ENCODE peak calls at places on chromosomes 1 and 21, in seven cellular contexts. V is cardiac fibroblast, Y is neural crest cell, K is AG09319, P is astrocyte of the spinal cord, H is neural progenitor cell, C is WTC11. J is an unnamed sample.

GRCh38 chr1:174789399-174789798 is 210.3 kb upstream of the CACYBP start:
- DNase-seq in V (peak), Y (no peak), K (peak), P (peak), H (no peak), C (no peak), J (no peak)

GRCh38 chr21:41217656-41218380 is 49.9 kb downstream of the BACE2 start:
- DNase-seq in V (peak), Y (no peak), K (no peak), P (peak), H (peak), C (no peak), J (no peak)

GRCh38 chr1:186550832-186551231 is 89.9 kb upstream of the PDC start:
- DNase-seq in V (no peak), Y (no peak), K (no peak), P (no peak), H (no peak), C (no peak), J (no peak)

GRCh38 chr1:193111641-193112090 is 6.5 kb upstream of the GLRX2 start:
- DNase-seq in V (peak), Y (no peak), K (peak), P (peak), H (peak), C (peak), J (no peak)

GRCh38 chr1:43282220-43283195 is 2.9 kb downstream of the C1orf210 start:
- DNase-seq in V (no peak), Y (no peak), K (no peak), P (no peak), H (no peak), C (no peak), J (no peak)

GRCh38 chr1:177871633-177872562 is 98.0 kb downstream of the SEC16B start:
- DNase-seq in V (no peak), Y (no peak), K (no peak), P (no peak), H (no peak), C (no peak), J (no peak)

GRCh38 chr1:112536561-112536960 is 27.8 kb downstream of the WNT2B start:
- DNase-seq in V (no peak), Y (no peak), K (no peak), P (no peak), H (no peak), C (no peak), J (no peak)

GRCh38 chr1:20183035-20183434 is 2.9 kb upstream of the UBXN10 start:
- DNase-seq in V (no peak), Y (no peak), K (no peak), P (no peak), H (no peak), C (no peak), J (no peak)

GRCh38 chr21:39444406-39445145 is 1.0 kb downstream of the LCA5L start:
- DNase-seq in V (peak), Y (no peak), K (no peak), P (peak), H (peak), C (no peak), J (peak)

GRCh38 chr21:39441502-39442475 is 3.8 kb downstream of the LCA5L start:
- DNase-seq in V (peak), Y (no peak), K (no peak), P (peak), H (peak), C (peak), J (no peak)

GRCh38 chr21:39451332-39452206 is at the start of gene SH3BGR:
- DNase-seq in V (peak), Y (no peak), K (no peak), P (no peak), H (peak), C (peak), J (no peak)

GRCh38 chr21:39447264-39447663 is 1.7 kb upstream of the LCA5L start:
- DNase-seq in V (no peak), Y (no peak), K (no peak), P (no peak), H (no peak), C (no peak), J (no peak)

GRCh38 chr21:39445339-39446269 is at the start of gene LCA5L:
- DNase-seq in V (peak), Y (peak), K (peak), P (peak), H (peak), C (peak), J (peak)
- TF ChIP-seq CTCF in V (peak), Y (peak), K (peak), P (no peak), H (no peak), C (no peak), J (no peak)

GRCh38 chr1:200172311-200172710 is 144.8 kb downstream of the NR5A2 start:
- DNase-seq in V (peak), Y (no peak), K (no peak), P (no peak), H (no peak), C (no peak), J (no peak)

GRCh38 chr1:200176798-200177197 is 149.3 kb downstream of the NR5A2 start:
- DNase-seq in V (no peak), Y (no peak), K (no peak), P (no peak), H (no peak), C (no peak), J (no peak)

GRCh38 chr1:200174525-200174924 is 147.0 kb downstream of the NR5A2 start:
- DNase-seq in V (no peak), Y (no peak), K (no peak), P (no peak), H (peak), C (no peak), J (no peak)

GRCh38 chr1:200176181-200176580 is 148.7 kb downstream of the NR5A2 start:
- DNase-seq in V (peak), Y (no peak), K (no peak), P (no peak), H (no peak), C (no peak), J (no peak)

DNA sequence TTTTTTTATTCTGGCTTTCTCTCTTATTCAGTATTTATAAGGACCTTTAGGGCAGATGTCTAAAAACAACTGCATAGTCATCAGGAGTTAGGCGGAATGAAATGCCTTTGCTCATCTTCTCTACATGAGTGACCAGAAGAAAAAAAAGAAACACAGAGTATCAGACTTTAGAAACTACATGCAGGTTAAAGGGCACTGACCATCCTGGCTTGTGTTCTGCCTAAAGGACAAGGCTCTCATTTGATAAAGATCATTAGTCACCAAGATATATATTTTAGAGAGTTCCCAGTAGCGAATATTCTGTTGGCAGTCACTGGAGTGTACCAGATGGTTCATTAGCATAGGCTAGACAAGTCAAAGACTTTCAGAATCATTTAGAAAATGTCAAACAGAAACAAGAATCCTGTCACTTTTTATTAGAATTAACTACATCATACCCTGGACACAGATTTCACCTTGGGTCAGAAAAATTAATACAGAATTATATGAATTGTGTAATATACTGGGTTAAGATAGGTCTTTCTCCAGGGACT is 145.7 kb downstream of the NR5A2 start:
- DNase-seq in V (no peak), Y (no peak), K (no peak), P (no peak), H (no peak), C (no peak), J (no peak)
- TF ChIP-seq CTCF in V (no peak), Y (no peak), K (no peak), P (no peak), H (no peak), C (no peak), J (no peak)

GRCh38 chr1:206738370-206739366 is 31.9 kb upstream of the IL19 start:
- DNase-seq in V (peak), Y (no peak), K (no peak), P (no peak), H (peak), C (peak), J (no peak)
- TF ChIP-seq CTCF in V (peak), Y (peak), K (peak), P (no peak), H (peak), C (no peak), J (no peak)

GRCh38 chr1:30778156-30778978 is 20.8 kb upstream of the LAPTM5 start:
- DNase-seq in V (peak), Y (no peak), K (no peak), P (peak), H (no peak), C (no peak), J (no peak)
- TF ChIP-seq CTCF in V (no peak), Y (no peak), K (no peak), P (no peak), H (no peak), C (no peak), J (no peak)

GRCh38 chr21:42863504-42863870 is 15.9 kb downstream of the WDR4 start:
- DNase-seq in V (no peak), Y (no peak), K (no peak), P (no peak), H (no peak), C (no peak), J (no peak)

GRCh38 chr21:42864286-42864685 is 15.1 kb downstream of the WDR4 start:
- DNase-seq in V (no peak), Y (no peak), K (no peak), P (no peak), H (no peak), C (no peak), J (no peak)

GRCh38 chr21:42862123-42862475 is 17.2 kb downstream of the WDR4 start:
- DNase-seq in V (no peak), Y (no peak), K (no peak), P (no peak), H (no peak), C (no peak), J (no peak)

GRCh38 chr21:42861311-42862122 is 17.8 kb downstream of the WDR4 start:
- DNase-seq in V (no peak), Y (no peak), K (no peak), P (no peak), H (no peak), C (no peak), J (no peak)

GRCh38 chr21:42862774-42863503 is 16.4 kb downstream of the WDR4 start:
- DNase-seq in V (no peak), Y (no peak), K (no peak), P (no peak), H (no peak), C (peak), J (no peak)
- TF ChIP-seq CTCF in V (peak), Y (no peak), K (no peak), P (no peak), H (no peak), C (no peak), J (peak)

DNA sequence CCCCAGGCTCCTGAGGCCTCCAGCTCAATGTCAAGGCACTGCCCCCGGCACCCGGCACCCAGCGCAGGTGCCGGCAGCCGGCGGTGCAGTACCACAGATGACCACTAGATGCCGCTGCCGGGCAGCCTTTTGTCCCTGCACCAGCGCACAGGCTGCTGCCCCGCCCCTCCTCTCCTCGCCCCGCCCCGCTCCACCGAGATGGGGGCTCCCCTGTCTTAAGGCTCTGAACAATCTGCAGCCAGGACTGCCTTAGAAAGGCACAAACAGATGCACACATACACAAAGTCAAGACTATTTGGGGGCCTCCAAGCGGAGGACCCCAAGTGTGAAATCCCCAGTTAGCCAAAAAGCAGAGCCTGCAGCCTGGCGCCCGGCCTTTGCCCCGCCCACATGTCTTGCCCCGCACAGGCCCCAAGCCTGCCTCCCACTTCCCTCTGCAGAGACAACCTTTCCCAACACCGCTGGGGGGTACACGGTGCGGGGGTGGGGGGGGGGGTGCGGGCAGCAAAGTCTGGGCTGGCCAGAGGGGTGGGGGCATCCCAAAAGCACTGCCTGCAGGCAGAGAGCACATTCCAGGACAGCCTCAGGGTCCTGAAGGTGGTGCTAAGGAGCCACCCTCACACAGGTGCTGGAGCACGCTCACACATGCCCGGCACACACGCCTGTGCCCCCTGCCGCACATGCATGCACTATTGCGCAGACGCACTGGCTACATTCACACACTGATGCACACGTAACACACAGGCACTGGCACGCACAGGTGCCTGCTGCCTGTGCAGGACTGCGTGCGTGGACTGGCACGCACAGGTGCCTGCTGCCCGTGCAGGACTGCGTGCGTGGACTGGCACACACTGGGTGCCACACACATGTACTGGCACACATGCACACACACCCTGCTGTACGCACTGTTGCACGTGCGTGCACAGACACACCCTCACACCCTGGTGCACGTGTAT is 37.1 kb downstream of the ARHGEF16 start:
- DNase-seq in V (peak), Y (peak), K (no peak), P (peak), H (peak), C (peak), J (peak)
- TF ChIP-seq CTCF in V (peak), Y (peak), K (peak), P (peak), H (peak), C (peak), J (peak)

J was measured in mesothelial cell of epicardium.